ENCODE peak calls at places on chromosomes 5 and 9, in ten cellular contexts. Z, T, Y, X, I, E, B, L, M and C are unnamed samples.

GRCh38 chr9:104970588-104970987 is 42.6 kb upstream of the ABCA1 start:
- DNase-seq in Y (peak; percentile 19), L (no peak), T (no peak), X (no peak), M (peak; percentile 69), I (no peak), E (peak; percentile 25), Z (no peak), B (no peak), C (no peak)

GRCh38 chr5:153552886-153553285 is 62.4 kb downstream of the GRIA1 start:
- DNase-seq in B (no peak), T (no peak), X (no peak), Y (no peak), L (no peak), E (no peak), I (no peak), M (peak; percentile 29), Z (no peak), C (no peak)

GRCh38 chr9:94110821-94111252 is 26.6 kb downstream of the PTPDC1 start:
- DNase-seq in T (no peak), L (peak; percentile 64), I (no peak), Y (peak; percentile 88), B (no peak), Z (no peak), E (no peak), M (peak; percentile 85), X (no peak), C (no peak)

GRCh38 chr5:61768692-61769281 is 436.7 kb downstream of the ZSWIM6 start:
- DNase-seq in M (no peak), L (peak; percentile 45), E (peak; percentile 29), Y (no peak), T (no peak), B (peak; percentile 63), Z (peak; percentile 18), I (no peak), X (peak; percentile 69), C (peak; percentile 16)

GRCh38 chr5:16902846-16903245 is 33.2 kb downstream of the MYO10 start:
- DNase-seq in M (no peak), L (no peak), E (peak; percentile 72), Y (no peak), X (no peak), I (no peak), T (no peak), B (no peak), Z (no peak), C (no peak)

GRCh38 chr5:143314664-143315063 is 88.8 kb downstream of the NR3C1 start:
- DNase-seq in X (no peak), Z (no peak), M (peak; percentile 61), Y (peak; percentile 63), L (peak; percentile 73), T (no peak), B (no peak), E (no peak), I (no peak), C (no peak)

GRCh38 chr9:72952914-72953313 is at the start of gene ALDH1A1:
- DNase-seq in Z (peak; percentile 63), X (no peak), E (peak; percentile 81), I (no peak), T (no peak), L (peak; percentile 10), B (no peak), Y (peak; percentile 18), M (no peak), C (peak; percentile 72)

GRCh38 chr5:126358525-126358924 is 64.7 kb upstream of the GRAMD2B start:
- DNase-seq in I (no peak), Y (no peak), B (no peak), M (no peak), L (peak; percentile 59), X (no peak), Z (no peak), T (no peak), E (no peak), C (no peak)

GRCh38 chr5:55591671-55592070 is 56.9 kb upstream of the PLPP1 start:
- DNase-seq in E (no peak), Y (no peak), I (no peak), M (peak; percentile 78), Z (no peak), T (no peak), L (no peak), X (no peak), B (no peak), C (no peak)

DNA sequence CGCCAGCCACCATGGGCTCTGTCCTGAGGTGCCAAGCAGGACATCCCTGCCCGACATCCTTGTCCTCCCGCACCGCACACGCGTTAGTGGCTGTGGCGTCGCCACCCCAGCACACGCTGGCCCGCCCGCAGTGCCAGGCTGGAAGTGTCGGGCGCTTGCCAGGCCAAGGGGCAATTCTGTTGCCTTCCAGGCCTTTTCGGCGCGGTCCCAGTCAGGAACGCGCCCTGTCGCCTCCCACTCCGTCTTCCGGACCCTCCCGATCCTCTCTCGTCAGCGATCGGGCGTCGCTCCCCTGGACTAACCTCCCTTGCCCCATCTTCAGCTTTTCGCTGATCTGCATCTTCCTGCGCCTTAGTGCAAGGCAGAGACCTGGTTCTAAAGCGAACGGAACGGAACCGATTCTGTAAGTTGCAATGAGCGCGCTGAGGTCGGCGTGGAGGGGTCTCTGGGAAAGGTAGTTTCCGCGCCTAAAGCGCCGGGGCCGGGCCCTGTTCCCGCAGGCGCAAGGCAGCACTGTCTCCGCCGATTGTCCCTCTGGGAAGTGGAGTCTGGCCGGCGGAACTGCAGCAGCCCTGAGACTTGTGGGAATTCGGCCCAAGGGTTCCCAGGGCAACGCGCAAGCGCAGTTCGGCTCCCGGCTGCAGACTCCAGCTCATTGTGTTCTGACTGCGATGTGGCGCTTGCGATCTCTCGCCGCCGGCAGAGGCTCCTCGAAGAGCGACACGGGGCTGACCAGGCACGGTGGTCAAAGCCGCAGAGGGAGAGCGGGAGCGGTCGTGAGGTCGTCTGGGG is at the start of gene ZNF454:
- DNase-seq in B (no peak), Y (peak; percentile 97), M (peak; percentile 98), Z (peak; percentile 90), E (peak; percentile 97), T (peak; percentile 97), L (no peak), I (peak; percentile 86), X (no peak), C (peak; percentile 94)
- H3K4me3 ChIP-seq in B (no peak within 1 kb of the TSS), Y (peak within 1 kb of the TSS; percentile 88), M (peak within 1 kb of the TSS; percentile 27), Z (peak within 1 kb of the TSS; percentile 41), E (peak within 1 kb of the TSS; percentile 52), T (peak within 1 kb of the TSS; percentile 65), L (peak within 1 kb of the TSS; percentile 16), I (peak within 1 kb of the TSS; percentile 71), X (no peak within 1 kb of the TSS), C (peak within 1 kb of the TSS; percentile 48)

GRCh38 chr9:13503599-13503998 is 224.1 kb upstream of the MPDZ start:
- DNase-seq in Z (no peak), I (no peak), X (no peak), Y (no peak), B (no peak), M (no peak), T (no peak), E (no peak), L (no peak), C (no peak)

GRCh38 chr9:13502503-13502902 is 223.0 kb upstream of the MPDZ start:
- DNase-seq in E (no peak), Y (no peak), M (peak; percentile 42), T (no peak), X (no peak), Z (no peak), B (no peak), L (no peak), I (no peak), C (no peak)

GRCh38 chr9:13500034-13500433 is 220.5 kb upstream of the MPDZ start:
- DNase-seq in Z (no peak), T (peak; percentile 68), Y (no peak), B (no peak), M (no peak), E (no peak), L (no peak), I (peak; percentile 22), X (no peak), C (no peak)
- TF ChIP-seq CTCF in Z (no peak), T (no peak), Y (no peak), B (no peak), M (no peak), E (no peak), L (no peak), I (no peak), X (no peak), C (no peak)

DNA sequence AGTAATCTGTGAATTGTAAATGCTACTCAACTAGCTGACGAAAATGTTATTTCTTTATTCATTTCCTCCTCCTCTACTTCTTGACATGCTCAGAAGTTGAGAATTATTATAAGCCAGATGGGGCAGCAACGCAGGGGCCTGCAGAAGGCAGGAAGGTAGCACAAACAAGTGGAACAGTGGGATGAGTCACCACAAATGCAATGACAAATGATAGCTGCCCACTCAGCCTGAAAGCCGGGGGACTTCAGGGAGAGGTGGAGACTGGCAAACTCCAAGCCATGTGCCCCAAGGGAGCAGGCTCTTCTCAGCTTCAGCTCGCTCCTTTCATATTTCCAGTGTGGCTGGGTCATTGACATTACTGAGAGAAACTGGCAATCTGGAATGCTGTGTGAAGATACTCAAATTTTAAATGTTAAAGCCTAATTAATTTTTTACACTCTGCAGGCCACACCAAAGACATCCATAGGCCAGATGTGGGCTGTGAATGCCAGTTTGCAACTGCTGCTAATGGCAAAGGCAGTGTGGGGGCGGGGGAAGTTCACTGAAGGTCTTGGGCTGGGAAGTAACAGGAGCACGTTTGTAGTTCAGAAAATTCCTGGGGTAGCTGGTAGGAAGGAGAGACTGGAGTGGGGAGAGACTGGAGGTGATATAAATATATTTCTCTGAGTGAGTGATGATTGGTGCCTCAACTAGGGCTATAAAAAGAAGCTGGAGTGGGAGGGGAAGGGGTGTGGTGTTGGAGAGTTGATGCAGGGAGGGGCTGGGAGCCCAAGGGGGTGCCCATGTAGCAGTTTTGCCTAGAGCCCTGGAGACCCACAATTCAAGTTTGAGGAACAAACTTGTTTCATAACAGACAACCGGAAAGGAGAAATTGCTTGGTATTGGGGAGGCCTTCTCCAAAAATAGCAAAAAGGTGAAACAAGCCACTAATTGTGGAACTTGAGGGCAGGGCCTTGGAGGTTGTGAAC is 20.8 kb upstream of the ADRB2 start:
- DNase-seq in I (peak; percentile 22), T (no peak), X (no peak), Z (no peak), L (peak; percentile 36), Y (no peak), B (no peak), E (peak; percentile 26), M (no peak), C (no peak)
- H3K4me1 ChIP-seq in I (peaks cover 31% of the 10 kb centered on the region), T (peaks cover 4% of the 10 kb centered on the region), X (no peaks in the 10 kb centered on the region), Z (no peaks in the 10 kb centered on the region), L (peaks cover 25% of the 10 kb centered on the region), Y (peaks cover 5% of the 10 kb centered on the region), B (peaks cover 13% of the 10 kb centered on the region), E (no peaks in the 10 kb centered on the region), M (peaks cover 62% of the 10 kb centered on the region), C (peaks cover 10% of the 10 kb centered on the region)

GRCh38 chr9:128192601-128193371 is 1.4 kb upstream of the CIZ1 start:
- DNase-seq in L (peak; percentile 89), Y (peak; percentile 90), X (no peak), M (peak; percentile 88), T (peak; percentile 93), E (peak; percentile 87), I (peak; percentile 87), B (peak; percentile 95), Z (peak; percentile 93), C (peak; percentile 91)
- H3K4me3 ChIP-seq in L (peak overlapping the region; percentile 26), Y (no peak overlapping the region), X (peak overlapping the region; percentile 96), M (no peak overlapping the region), T (peak overlapping the region; percentile 66), E (no peak overlapping the region), I (peak overlapping the region; percentile 89), B (peak overlapping the region; percentile 89), Z (peak overlapping the region; percentile 72), C (no peak overlapping the region)